ENCODE peak calls at places on chromosomes 7 and 10, in nine cellular contexts. K is mesothelial cell of epicardium, G is HTR-8/SVneo, Z is 8988T, X is PC-3, A is tibial artery, B is NCI-H460, S is foreskin fibroblast, T is HCT116. E is an unnamed sample.

GRCh38 chr10:78510566-78511323 is 477.1 kb downstream of the RPS24 start:
- DNase-seq in K (no peak), G (no peak), Z (no peak), X (peak; percentile 45), A (peak; percentile 59), B (no peak), S (no peak), T (no peak), E (no peak)

GRCh38 chr7:77444123-77444522 is 28.0 kb upstream of the GSAP start:
- DNase-seq in K (no peak), G (no peak), Z (no peak), X (no peak), A (no peak), B (no peak), S (peak; percentile 71), T (no peak), E (no peak)

GRCh38 chr7:16004661-16005060 is 318.2 kb upstream of the MEOX2 start:
- DNase-seq in K (no peak), G (no peak), Z (no peak), X (no peak), A (no peak), B (no peak), S (no peak), T (no peak), E (no peak)

GRCh38 chr10:124677871-124678565 is 66.2 kb downstream of the FAM53B start:
- DNase-seq in K (no peak), G (no peak), Z (no peak), X (no peak), A (no peak), B (no peak), S (peak; percentile 52), T (no peak), E (no peak)

GRCh38 chr7:146764458-146764857 is 647.9 kb downstream of the CNTNAP2 start:
- DNase-seq in K (no peak), G (no peak), Z (no peak), X (no peak), A (no peak), B (no peak), S (no peak), T (no peak), E (no peak)

GRCh38 chr10:6840766-6841165 is 260.7 kb upstream of the PRKCQ start:
- DNase-seq in K (no peak), G (no peak), Z (no peak), X (no peak), A (no peak), B (no peak), S (peak; percentile 82), T (no peak), E (no peak)

GRCh38 chr7:44638611-44639557 is 32.5 kb downstream of the OGDH start:
- DNase-seq in K (no peak), G (peak; percentile 90), Z (peak; percentile 50), X (peak; percentile 82), A (peak; percentile 73), B (peak; percentile 92), S (peak; percentile 77), T (peak; percentile 74), E (peak; percentile 58)

GRCh38 chr10:106938448-106939014 is 226.0 kb downstream of the SORCS1 start:
- DNase-seq in K (no peak), G (no peak), Z (no peak), X (no peak), A (no peak), B (no peak), S (no peak), T (no peak), E (no peak)

GRCh38 chr7:49775065-49775948 is 1.9 kb downstream of the VWC2 start:
- DNase-seq in K (peak; percentile 47), G (no peak), Z (no peak), X (no peak), A (no peak), B (no peak), S (no peak), T (no peak), E (no peak)

GRCh38 chr10:118939216-118940007 is 90.1 kb upstream of the NANOS1 start:
- DNase-seq in K (no peak), G (no peak), Z (no peak), X (no peak), A (no peak), B (no peak), S (no peak), T (no peak), E (no peak)

E was measured in HFFc6.